ENCODE peak calls at places on chromosomes 4 and X, in eight cellular contexts. U, E, X, T, O, Y, S and M are unnamed samples.

GRCh38 chrX:39453847-39454645 is 643.7 kb downstream of the BCOR start:
- DNase-seq in U (no peak), E (no peak), Y (no peak), S (no peak), X (no peak), T (no peak), O (no peak), M (no peak)

GRCh38 chr4:57074753-57075152 is 35.4 kb downstream of the IGFBP7 start:
- DNase-seq in E (peak), T (no peak), U (no peak), Y (no peak), S (no peak), O (peak), X (peak), M (peak)

GRCh38 chrX:3066555-3066954 is 25.3 kb downstream of the ARSF start:
- DNase-seq in O (peak), Y (no peak), E (peak), T (no peak), X (no peak), U (no peak), S (no peak), M (peak)

GRCh38 chr4:1969928-1970723 is 38.6 kb downstream of the NELFA start:
- DNase-seq in O (no peak), E (no peak), U (no peak), X (no peak), S (no peak), Y (no peak), T (no peak), M (no peak)

GRCh38 chr4:15158410-15159091 is 156.3 kb downstream of the CPEB2 start:
- DNase-seq in T (peak), U (no peak), Y (no peak), X (no peak), E (no peak), O (no peak), S (no peak), M (no peak)

GRCh38 chr4:141028024-141028529 is 105.2 kb downstream of the RNF150 start:
- DNase-seq in S (no peak), U (no peak), X (peak), T (no peak), Y (no peak), O (peak), E (peak), M (peak)

GRCh38 chrX:95950679-95951078 is 734.0 kb upstream of the DIAPH2 start:
- DNase-seq in Y (no peak), U (no peak), S (no peak), T (no peak), E (no peak), O (no peak), X (no peak), M (no peak)

GRCh38 chr4:141416677-141417363 is 196.1 kb downstream of the ZNF330 start:
- DNase-seq in X (peak), E (no peak), Y (no peak), O (peak), T (no peak), U (no peak), S (no peak), M (peak)

GRCh38 chrX:132125906-132126305 is 1.9 kb downstream of the FRMD7 start:
- DNase-seq in T (no peak), U (no peak), X (no peak), Y (no peak), E (no peak), S (no peak), O (no peak), M (no peak)

GRCh38 chr4:177448850-177449249 is 6.6 kb upstream of the AGA start:
- DNase-seq in U (no peak), E (peak), Y (no peak), O (peak), X (peak), S (no peak), T (no peak), M (peak)

GRCh38 chr4:71532407-71532806 is 193.6 kb downstream of the SLC4A4 start:
- DNase-seq in S (no peak), T (no peak), O (no peak), U (no peak), E (no peak), Y (no peak), X (no peak), M (no peak)

GRCh38 chrX:145190801-145191389 is 56.4 kb upstream of the SPANXN1 start:
- DNase-seq in X (peak), T (no peak), S (no peak), O (no peak), Y (no peak), E (peak), U (no peak), M (peak)

GRCh38 chr4:153582954-153583456 is 101.1 kb upstream of the TLR2 start:
- DNase-seq in T (no peak), X (no peak), E (no peak), Y (no peak), U (no peak), S (no peak), O (no peak), M (no peak)
- TF ChIP-seq CTCF in T (no peak), X (no peak), E (no peak), Y (no peak), U (no peak), S (no peak), O (no peak), M (no peak)

DNA sequence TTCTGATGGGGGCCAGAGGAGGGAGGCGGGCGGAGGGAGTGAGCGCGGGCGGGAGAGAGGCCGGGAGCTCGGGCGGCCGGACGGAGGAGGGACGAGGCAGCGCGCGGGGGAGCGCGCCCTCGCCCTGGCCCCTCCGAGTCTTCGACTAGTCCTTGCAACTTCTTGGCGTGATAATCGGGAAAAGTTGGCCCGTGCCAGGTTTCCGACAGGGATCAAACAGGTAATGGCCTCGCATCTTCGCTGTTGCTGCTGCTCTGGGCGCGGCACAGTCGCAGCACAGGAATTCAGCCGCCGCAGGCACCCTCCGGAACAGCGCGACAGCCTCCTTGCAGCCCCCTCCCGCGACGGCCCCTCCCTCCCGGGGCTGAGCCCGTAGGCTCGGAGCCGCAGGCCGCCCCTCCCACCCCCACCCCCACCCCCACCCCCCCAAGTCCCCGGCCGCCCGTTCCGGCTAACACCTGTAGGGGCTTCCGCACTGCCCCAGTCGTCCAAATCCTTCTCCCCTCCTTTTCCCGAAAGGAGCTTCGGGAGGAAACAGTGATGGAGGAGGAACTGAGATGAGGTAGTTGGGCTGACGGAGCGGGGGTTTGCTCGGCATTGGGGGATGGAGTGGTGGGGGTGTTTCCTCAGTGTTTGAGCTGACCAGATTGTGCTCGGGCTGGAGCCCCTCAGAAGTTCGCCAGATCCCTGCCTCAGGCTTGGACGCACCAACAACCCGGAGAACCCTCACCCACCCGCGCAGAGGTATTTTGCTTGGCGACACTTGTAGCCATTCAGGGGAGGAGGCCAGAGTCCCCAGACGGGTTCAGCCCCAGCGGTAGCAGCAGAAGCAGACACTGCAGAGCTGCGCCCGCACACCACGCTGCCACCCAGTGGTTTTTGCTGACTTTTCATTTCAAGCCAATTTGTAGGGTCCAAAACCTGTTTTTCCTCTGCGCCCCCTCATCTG is at the start of gene FGF13:
- DNase-seq in T (no peak), Y (no peak), X (peak), E (no peak), U (peak), S (peak), O (peak), M (no peak)
- TF ChIP-seq CTCF in T (peak), Y (no peak), X (no peak), E (no peak), U (no peak), S (peak), O (peak), M (no peak)

GRCh38 chr4:151604238-151604637 is 156.6 kb downstream of the GATB start:
- DNase-seq in Y (no peak), S (no peak), E (peak), X (peak), U (no peak), O (peak), T (no peak), M (peak)
- TF ChIP-seq CTCF in Y (peak), S (peak), E (peak), X (peak), U (peak), O (peak), T (peak), M (peak)

GRCh38 chr4:146107587-146107986 is 67.9 kb upstream of the LSM6 start:
- DNase-seq in Y (no peak), X (no peak), T (no peak), S (no peak), O (no peak), U (no peak), E (no peak), M (no peak)
- TF ChIP-seq CTCF in Y (no peak), X (no peak), T (no peak), S (no peak), O (no peak), U (no peak), E (no peak), M (no peak)

GRCh38 chrX:109710181-109710580 is 22.9 kb downstream of the ACSL4 start:
- DNase-seq in U (no peak), S (no peak), Y (no peak), X (peak), O (peak), E (no peak), T (no peak), M (no peak)
- TF ChIP-seq CTCF in U (no peak), S (no peak), Y (no peak), X (no peak), O (no peak), E (no peak), T (no peak), M (no peak)

GRCh38 chr4:136395212-136395722 is 1137.0 kb downstream of the PCDH18 start:
- DNase-seq in S (no peak), X (no peak), T (no peak), Y (no peak), O (no peak), U (no peak), E (no peak), M (no peak)

GRCh38 chr4:136400829-136401228 is 1131.5 kb downstream of the PCDH18 start:
- DNase-seq in E (no peak), X (no peak), T (no peak), U (no peak), Y (no peak), O (no peak), S (no peak), M (no peak)
- TF ChIP-seq CTCF in E (no peak), X (no peak), T (peak), U (no peak), Y (no peak), O (no peak), S (no peak), M (no peak)

GRCh38 chr4:83484500-83485431 is at the start of gene ABRAXAS1:
- DNase-seq in S (peak), Y (peak), O (peak), U (peak), X (peak), E (peak), T (peak), M (peak)
- TF ChIP-seq CTCF in S (no peak), Y (no peak), O (no peak), U (no peak), X (no peak), E (no peak), T (no peak), M (no peak)